ENCODE peak calls at places on chromosomes 3 and 15, in ten cellular contexts. Z is upper lobe of right lung; I is fibroblast of lung; E is PC-3; T is BE2C; J is upper lobe of left lung; H is CD8-positive, alpha-beta memory T cell; B is left ventricle myocardium inferior; N is tibial artery; R is lower lobe of right lung. D is an unnamed sample.

GRCh38 chr3:191328963-191329653 is at the start of gene CCDC50:
- DNase-seq in Z (peak; percentile 94), I (peak; percentile 78), E (peak; percentile 72), T (peak; percentile 84), J (peak; percentile 95), H (peak; percentile 50), B (peak; percentile 91), N (peak; percentile 86), R (peak; percentile 91), D (peak; percentile 81)

GRCh38 chr3:103127737-103128136 is 692.9 kb downstream of the ZPLD1 start:
- DNase-seq in Z (no peak), I (peak; percentile 12), E (peak; percentile 52), T (no peak), J (no peak), H (no peak), B (no peak), N (no peak), R (no peak), D (no peak)

GRCh38 chr15:65329991-65330735 is 25.7 kb downstream of the RNU5B-1 start:
- DNase-seq in Z (no peak), I (no peak), E (no peak), T (no peak), J (peak; percentile 56), H (no peak), B (no peak), N (no peak), R (peak; percentile 24), D (no peak)

GRCh38 chr3:45795509-45795881 is 841 bp downstream of the SLC6A20 start:
- DNase-seq in Z (no peak), I (peak; percentile 33), E (no peak), T (no peak), J (peak; percentile 37), H (no peak), B (no peak), N (no peak), R (no peak), D (peak; percentile 18)

GRCh38 chr15:90750186-90750585 is 33.0 kb downstream of the BLM start:
- DNase-seq in Z (no peak), I (no peak), E (no peak), T (no peak), J (no peak), H (no peak), B (no peak), N (no peak), R (no peak), D (no peak)

GRCh38 chr3:70871909-70872656 is 559.6 kb upstream of the MDFIC2 start:
- DNase-seq in Z (no peak), I (peak; percentile 93), E (peak; percentile 35), T (no peak), J (no peak), H (no peak), B (no peak), N (peak; percentile 33), R (no peak), D (peak; percentile 98)

GRCh38 chr15:71612066-71612715 is 198.2 kb upstream of the NR2E3 start:
- DNase-seq in Z (no peak), I (peak; percentile 41), E (no peak), T (no peak), J (no peak), H (no peak), B (no peak), N (no peak), R (no peak), D (peak; percentile 10)

GRCh38 chr3:168707900-168708299 is 612.2 kb upstream of the GOLIM4 start:
- DNase-seq in Z (no peak), I (no peak), E (no peak), T (no peak), J (no peak), H (no peak), B (no peak), N (no peak), R (no peak), D (no peak)

GRCh38 chr3:129112308-129113052 is 9.1 kb downstream of the RAB43 start:
- DNase-seq in Z (no peak), I (peak; percentile 79), E (no peak), T (no peak), J (no peak), H (no peak), B (no peak), N (no peak), R (peak; percentile 35), D (no peak)

GRCh38 chr3:169146112-169146665 is 517.3 kb downstream of the MECOM start:
- DNase-seq in Z (peak; percentile 81), I (peak; percentile 67), E (peak; percentile 71), T (peak; percentile 13), J (peak; percentile 77), H (no peak), B (peak; percentile 37), N (peak; percentile 25), R (peak; percentile 70), D (peak; percentile 65)

GRCh38 chr15:33242165-33242564 is 47.7 kb upstream of the FMN1 start:
- DNase-seq in Z (no peak), I (no peak), E (peak; percentile 94), T (no peak), J (no peak), H (no peak), B (no peak), N (no peak), R (no peak), D (peak; percentile 18)

GRCh38 chr3:115239717-115240116 is 92.6 kb upstream of the ZBTB20 start:
- DNase-seq in Z (no peak), I (peak; percentile 87), E (peak; percentile 95), T (peak; percentile 84), J (no peak), H (no peak), B (peak; percentile 25), N (peak; percentile 57), R (no peak), D (peak; percentile 90)

GRCh38 chr3:194003128-194004057 is 132.6 kb upstream of the HES1 start:
- DNase-seq in Z (peak; percentile 95), I (peak; percentile 95), E (peak; percentile 90), T (peak; percentile 90), J (peak; percentile 94), H (no peak), B (peak; percentile 92), N (peak; percentile 96), R (peak; percentile 91), D (peak; percentile 86)

GRCh38 chr3:60523536-60523935 is 727.7 kb downstream of the FHIT start:
- DNase-seq in Z (no peak), I (no peak), E (no peak), T (no peak), J (no peak), H (no peak), B (no peak), N (no peak), R (no peak), D (no peak)

GRCh38 chr3:22241110-22241509 is 490.1 kb upstream of the ZNF385D start:
- DNase-seq in Z (no peak), I (no peak), E (no peak), T (no peak), J (no peak), H (no peak), B (no peak), N (no peak), R (no peak), D (no peak)

DNA sequence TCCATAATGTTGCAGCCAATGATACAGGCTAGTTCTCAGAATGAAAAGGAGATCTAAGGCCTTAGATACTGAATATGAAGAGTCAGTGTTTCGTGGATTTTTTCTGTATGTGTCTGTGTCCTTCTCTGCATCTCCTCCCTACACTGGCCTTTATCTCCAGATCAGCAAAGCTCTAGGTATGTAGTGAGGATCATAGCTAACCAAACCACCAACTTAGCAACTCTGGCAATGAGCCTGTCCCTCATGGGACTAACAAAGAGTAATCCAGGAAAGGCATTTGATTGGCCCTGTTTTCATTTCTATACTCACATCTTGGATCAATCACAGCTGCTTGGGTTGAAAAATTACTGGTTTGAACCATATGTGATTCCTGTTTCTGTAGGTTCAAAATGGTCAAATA is 18.6 kb upstream of the CNTN3 start:
- DNase-seq in Z (no peak), I (no peak), E (no peak), T (no peak), J (no peak), H (no peak), B (no peak), N (no peak), R (no peak), D (no peak)
- H3K4me3 ChIP-seq in Z (no peak overlapping the region), I (no peak overlapping the region), E (no peak overlapping the region), T (no peak overlapping the region), J (no peak overlapping the region), H (no peak overlapping the region), B (no peak overlapping the region), N (no peak overlapping the region), R (no peak overlapping the region), D (no peak overlapping the region)

GRCh38 chr3:44492496-44492895 is 15.0 kb upstream of the ZNF445 start:
- DNase-seq in Z (no peak), I (no peak), E (no peak), T (no peak), J (no peak), H (no peak), B (no peak), N (no peak), R (no peak), D (no peak)
- H3K9me3 ChIP-seq in Z (peaks cover 4% of the 10 kb centered on the region), I (no peaks in the 10 kb centered on the region), E (no peaks in the 10 kb centered on the region), T (no peaks in the 10 kb centered on the region), J (peaks cover 13% of the 10 kb centered on the region), H (peaks cover 18% of the 10 kb centered on the region), B (peaks cover 84% of the 10 kb centered on the region), N (peaks cover 7% of the 10 kb centered on the region), R (peaks cover 16% of the 10 kb centered on the region), D (no peaks in the 10 kb centered on the region)

GRCh38 chr3:156681003-156681402 is 6.6 kb downstream of the TIPARP start:
- DNase-seq in Z (no peak), I (peak; percentile 86), E (peak; percentile 88), T (peak; percentile 42), J (no peak), H (no peak), B (no peak), N (no peak), R (no peak), D (no peak)
- H3K27me3 ChIP-seq in Z (no peaks in the 10 kb centered on the region), I (no peaks in the 10 kb centered on the region), E (no peaks in the 10 kb centered on the region), T (no peaks in the 10 kb centered on the region), J (no peaks in the 10 kb centered on the region), H (no peaks in the 10 kb centered on the region), B (no peaks in the 10 kb centered on the region), N (no peaks in the 10 kb centered on the region), R (no peaks in the 10 kb centered on the region), D (no peaks in the 10 kb centered on the region)

DNA sequence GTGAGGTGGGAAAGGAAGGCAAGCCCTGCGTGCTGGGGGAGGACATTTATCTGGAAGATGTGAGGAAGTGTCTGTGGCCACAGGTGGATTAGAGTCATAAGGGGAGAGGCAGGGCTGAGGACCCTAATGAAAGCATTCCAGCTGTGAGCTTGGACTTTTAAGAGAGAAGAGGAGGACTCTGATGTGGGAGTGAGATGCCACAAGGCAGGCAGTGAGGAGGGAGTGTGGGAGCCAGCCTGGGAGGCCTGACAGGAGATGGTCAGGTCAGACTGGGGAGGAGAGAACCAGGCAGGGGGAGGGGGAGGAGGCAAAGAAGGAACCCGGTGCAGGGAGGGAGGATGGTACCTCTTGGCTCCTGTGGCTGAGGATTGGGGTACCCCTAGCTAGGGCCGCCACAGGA is 21.0 kb downstream of the MAPKAPK3 start:
- DNase-seq in Z (no peak), I (no peak), E (no peak), T (no peak), J (no peak), H (no peak), B (no peak), N (no peak), R (no peak), D (no peak)
- H3K4me3 ChIP-seq in Z (no peak overlapping the region), I (no peak overlapping the region), E (no peak overlapping the region), T (no peak overlapping the region), J (no peak overlapping the region), H (no peak overlapping the region), B (no peak overlapping the region), N (no peak overlapping the region), R (no peak overlapping the region), D (no peak overlapping the region)